ENCODE peak calls at places on chromosome 12, in four cellular contexts. One of them, this sample, is unnamed.

GRCh38 chr12:102394200-102394599 is 86.2 kb downstream of the IGF1 start:
- DNase-seq in GM12878: no peak
- DNase-seq in endothelial cell of umbilical vein: no peak
- DNase-seq in K562: no peak
- DNase-seq in this sample: no peak

GRCh38 chr12:1993341-1993740 is 10.9 kb downstream of the DCP1B start:
- DNase-seq in endothelial cell of umbilical vein: peak; percentile 64
- DNase-seq in K562: no peak
- DNase-seq in GM12878: no peak
- DNase-seq in this sample: peak; percentile 29

GRCh38 chr12:59122784-59123183 is 202.5 kb upstream of the LRIG3 start:
- DNase-seq in endothelial cell of umbilical vein: peak; percentile 98
- DNase-seq in K562: no peak
- DNase-seq in GM12878: no peak
- DNase-seq in this sample: no peak

GRCh38 chr12:68342966-68343365 is 10.8 kb upstream of the MDM1 start:
- DNase-seq in GM12878: no peak
- DNase-seq in K562: no peak
- DNase-seq in endothelial cell of umbilical vein: no peak
- DNase-seq in this sample: no peak

GRCh38 chr12:128980623-128981022 is 127.3 kb downstream of the GLT1D1 start:
- DNase-seq in K562: peak; percentile 57
- DNase-seq in GM12878: no peak
- DNase-seq in endothelial cell of umbilical vein: no peak
- DNase-seq in this sample: no peak

GRCh38 chr12:52203126-52203921 is 11.5 kb upstream of the KRT80 start:
- DNase-seq in GM12878: no peak
- DNase-seq in K562: no peak
- DNase-seq in endothelial cell of umbilical vein: no peak
- DNase-seq in this sample: peak; percentile 63

GRCh38 chr12:89873745-89874144 is 165.1 kb upstream of the ATP2B1 start:
- DNase-seq in endothelial cell of umbilical vein: peak; percentile 63
- DNase-seq in GM12878: no peak
- DNase-seq in K562: no peak
- DNase-seq in this sample: no peak

GRCh38 chr12:39831587-39832315 is 212.1 kb upstream of the ABCD2 start:
- DNase-seq in endothelial cell of umbilical vein: peak; percentile 42
- DNase-seq in GM12878: no peak
- DNase-seq in K562: peak; percentile 13
- DNase-seq in this sample: peak; percentile 77

GRCh38 chr12:26555139-26555538 is 277.9 kb downstream of the ITPR2 start:
- DNase-seq in GM12878: no peak
- DNase-seq in endothelial cell of umbilical vein: no peak
- DNase-seq in K562: no peak
- DNase-seq in this sample: no peak

GRCh38 chr12:65474831-65475230 is 196.3 kb downstream of the MSRB3 start:
- DNase-seq in GM12878: no peak
- DNase-seq in K562: no peak
- DNase-seq in endothelial cell of umbilical vein: no peak
- DNase-seq in this sample: no peak

GRCh38 chr12:59036973-59037807 is 116.9 kb upstream of the LRIG3 start:
- DNase-seq in GM12878: no peak
- DNase-seq in endothelial cell of umbilical vein: peak; percentile 16
- DNase-seq in K562: no peak
- DNase-seq in this sample: no peak

GRCh38 chr12:15563683-15564082 is 225.5 kb downstream of the EPS8 start:
- DNase-seq in K562: no peak
- DNase-seq in endothelial cell of umbilical vein: peak; percentile 49
- DNase-seq in GM12878: no peak
- DNase-seq in this sample: no peak

GRCh38 chr12:106304001-106304421 is 1.5 kb downstream of the TCP11L2 start:
- DNase-seq in endothelial cell of umbilical vein: no peak
- DNase-seq in GM12878: no peak
- DNase-seq in K562: no peak
- DNase-seq in this sample: no peak

GRCh38 chr12:104742551-104742961 is 215.5 kb downstream of the SLC41A2 start:
- DNase-seq in endothelial cell of umbilical vein: no peak
- DNase-seq in GM12878: no peak
- DNase-seq in K562: no peak
- DNase-seq in this sample: no peak

GRCh38 chr12:52223411-52224039 is 9.5 kb upstream of the KRT7 start:
- DNase-seq in endothelial cell of umbilical vein: no peak
- DNase-seq in K562: no peak
- DNase-seq in GM12878: no peak
- DNase-seq in this sample: no peak

GRCh38 chr12:105487961-105488360 is 157.5 kb downstream of the C12orf75 start:
- DNase-seq in GM12878: no peak
- DNase-seq in endothelial cell of umbilical vein: peak; percentile 83
- DNase-seq in K562: no peak
- DNase-seq in this sample: no peak

GRCh38 chr12:115423546-115423987 is 739.6 kb upstream of the TBX3 start:
- DNase-seq in GM12878: no peak
- DNase-seq in endothelial cell of umbilical vein: no peak
- DNase-seq in K562: no peak
- DNase-seq in this sample: peak; percentile 98

GRCh38 chr12:103680591-103681065 is 93.6 kb downstream of the STAB2 start:
- DNase-seq in endothelial cell of umbilical vein: no peak
- DNase-seq in K562: peak; percentile 23
- DNase-seq in GM12878: no peak
- DNase-seq in this sample: no peak

GRCh38 chr12:4278582-4278939 is 5.0 kb downstream of the CCND2 start:
- DNase-seq in GM12878: no peak
- DNase-seq in K562: no peak
- DNase-seq in endothelial cell of umbilical vein: no peak
- DNase-seq in this sample: no peak

GRCh38 chr12:84757978-84758377 is 154.6 kb downstream of the SLC6A15 start:
- DNase-seq in GM12878: no peak
- DNase-seq in K562: no peak
- DNase-seq in endothelial cell of umbilical vein: no peak
- DNase-seq in this sample: no peak

GRCh38 chr12:25716842-25717241 is 163.8 kb upstream of the LMNTD1 start:
- DNase-seq in endothelial cell of umbilical vein: no peak
- DNase-seq in GM12878: no peak
- DNase-seq in K562: no peak
- DNase-seq in this sample: no peak

GRCh38 chr12:9273276-9273675 is 65.1 kb upstream of the PZP start:
- DNase-seq in K562: no peak
- DNase-seq in GM12878: no peak
- DNase-seq in endothelial cell of umbilical vein: no peak
- DNase-seq in this sample: no peak

GRCh38 chr12:109727039-109727723 is 13.6 kb downstream of the FAM222A start:
- DNase-seq in GM12878: no peak
- DNase-seq in K562: no peak
- DNase-seq in endothelial cell of umbilical vein: no peak
- DNase-seq in this sample: peak; percentile 89

GRCh38 chr12:7322599-7322998 is 18.7 kb downstream of the ACSM4 start:
- DNase-seq in endothelial cell of umbilical vein: no peak
- DNase-seq in GM12878: no peak
- DNase-seq in K562: no peak
- DNase-seq in this sample: no peak

GRCh38 chr12:71440393-71441349 is 1.1 kb downstream of the LGR5 start:
- DNase-seq in endothelial cell of umbilical vein: no peak
- DNase-seq in K562: no peak
- DNase-seq in GM12878: no peak
- DNase-seq in this sample: peak; percentile 96

GRCh38 chr12:1881301-1881700 is 37.2 kb downstream of the CACNA2D4 start:
- DNase-seq in GM12878: no peak
- DNase-seq in K562: no peak
- DNase-seq in endothelial cell of umbilical vein: no peak
- DNase-seq in this sample: no peak

GRCh38 chr12:48454675-48455074 is 17.7 kb upstream of the ANP32D start:
- DNase-seq in endothelial cell of umbilical vein: peak; percentile 59
- DNase-seq in K562: peak; percentile 31
- DNase-seq in GM12878: no peak
- DNase-seq in this sample: peak; percentile 5

GRCh38 chr12:5124401-5124800 is 80.7 kb downstream of the KCNA5 start:
- DNase-seq in GM12878: no peak
- DNase-seq in endothelial cell of umbilical vein: no peak
- DNase-seq in K562: no peak
- DNase-seq in this sample: no peak

GRCh38 chr12:95805864-95806669 is 15.5 kb upstream of the NTN4 start:
- DNase-seq in K562: no peak
- DNase-seq in endothelial cell of umbilical vein: peak; percentile 85
- DNase-seq in GM12878: no peak
- DNase-seq in this sample: no peak

GRCh38 chr12:24879644-24880043 is 69.3 kb downstream of the BCAT1 start:
- DNase-seq in GM12878: no peak
- DNase-seq in endothelial cell of umbilical vein: no peak
- DNase-seq in K562: no peak
- DNase-seq in this sample: no peak

GRCh38 chr12:112599871-112600270 is 181.1 kb downstream of the PTPN11 start:
- DNase-seq in endothelial cell of umbilical vein: no peak
- DNase-seq in GM12878: no peak
- DNase-seq in K562: no peak
- DNase-seq in this sample: peak; percentile 90

GRCh38 chr12:16297521-16297920 is 20.0 kb upstream of the SLC15A5 start:
- DNase-seq in endothelial cell of umbilical vein: no peak
- DNase-seq in K562: no peak
- DNase-seq in GM12878: no peak
- DNase-seq in this sample: no peak

GRCh38 chr12:42483534-42483857 is 106.0 kb downstream of the PRICKLE1 start:
- DNase-seq in endothelial cell of umbilical vein: peak; percentile 70
- DNase-seq in K562: peak; percentile 51
- DNase-seq in GM12878: no peak
- DNase-seq in this sample: no peak

GRCh38 chr12:42482086-42482819 is 107.3 kb downstream of the PRICKLE1 start:
- DNase-seq in endothelial cell of umbilical vein: peak; percentile 96
- DNase-seq in GM12878: no peak
- DNase-seq in K562: no peak
- DNase-seq in this sample: peak; percentile 3

GRCh38 chr12:42481368-42481767 is 108.2 kb downstream of the PRICKLE1 start:
- DNase-seq in GM12878: no peak
- DNase-seq in endothelial cell of umbilical vein: peak; percentile 47
- DNase-seq in K562: no peak
- DNase-seq in this sample: no peak

GRCh38 chr12:42484996-42485395 is 104.5 kb downstream of the PRICKLE1 start:
- DNase-seq in K562: no peak
- DNase-seq in GM12878: no peak
- DNase-seq in endothelial cell of umbilical vein: peak; percentile 58
- DNase-seq in this sample: no peak

GRCh38 chr12:42482820-42483533 is 106.6 kb downstream of the PRICKLE1 start:
- DNase-seq in endothelial cell of umbilical vein: peak; percentile 78
- DNase-seq in K562: peak; percentile 87
- DNase-seq in GM12878: no peak
- DNase-seq in this sample: peak; percentile 24
- TF ChIP-seq POLR2A in endothelial cell of umbilical vein: peak; percentile 56
- TF ChIP-seq POLR2A in K562: no peak
- TF ChIP-seq POLR2A in GM12878: no peak
- TF ChIP-seq POLR2A in this sample: no peak

DNA sequence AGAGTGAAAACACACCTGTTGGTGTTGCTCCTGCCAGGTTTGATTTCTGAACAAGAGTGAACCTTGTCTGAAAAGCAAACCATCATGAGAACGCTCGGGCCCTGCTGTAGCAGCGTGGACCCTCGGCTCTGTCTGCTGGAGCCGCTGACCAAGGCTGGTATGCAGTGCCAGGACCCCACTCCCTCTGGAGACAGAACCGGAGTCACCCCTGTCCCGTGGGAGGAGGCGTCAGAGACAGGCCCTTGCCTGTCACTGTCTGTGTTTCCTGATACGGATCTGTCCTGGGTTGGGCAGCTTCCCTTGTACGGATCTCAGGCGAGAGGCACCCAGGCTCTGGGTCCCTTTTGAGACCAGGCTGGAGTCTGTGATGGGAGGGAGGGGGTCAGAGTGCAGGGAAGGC is 111.6 kb downstream of the ADGRD1 start:
- DNase-seq in K562: no peak
- DNase-seq in endothelial cell of umbilical vein: no peak
- DNase-seq in GM12878: no peak
- DNase-seq in this sample: no peak
- H2AFZ ChIP-seq in K562: no peak overlapping the region
- H2AFZ ChIP-seq in endothelial cell of umbilical vein: no peak overlapping the region
- H2AFZ ChIP-seq in GM12878: no peak overlapping the region
- H2AFZ ChIP-seq in this sample: no peak overlapping the region

GRCh38 chr12:28130625-28131598 is 59.3 kb upstream of the CCDC91 start:
- DNase-seq in K562: peak; percentile 76
- DNase-seq in endothelial cell of umbilical vein: peak; percentile 99
- DNase-seq in GM12878: no peak
- DNase-seq in this sample: peak; percentile 9
- TF ChIP-seq MYC in K562: no peak
- TF ChIP-seq MYC in endothelial cell of umbilical vein: no peak
- TF ChIP-seq MYC in GM12878: no peak
- TF ChIP-seq MYC in this sample: no peak

DNA sequence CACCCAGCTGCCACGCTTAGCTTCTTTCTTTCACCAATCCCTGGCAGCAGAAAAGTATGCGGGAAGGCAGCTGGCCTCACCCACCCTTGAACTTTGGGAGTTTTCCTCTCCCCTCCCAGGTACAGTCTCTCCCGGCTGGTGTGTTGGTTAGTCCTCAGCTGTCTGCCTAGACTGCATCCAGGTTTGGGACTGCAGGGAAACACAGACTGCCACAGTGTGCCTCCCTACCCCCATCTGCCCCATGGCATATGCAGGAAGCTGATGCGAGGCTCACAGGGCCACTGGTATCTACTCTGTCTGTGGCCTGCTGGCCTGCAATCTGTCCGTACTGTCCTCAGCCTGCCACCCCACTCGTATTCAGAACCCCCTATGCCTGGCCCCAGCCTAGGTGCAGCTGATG is 2.1 kb downstream of the CD9 start:
- DNase-seq in endothelial cell of umbilical vein: no peak
- DNase-seq in GM12878: no peak
- DNase-seq in K562: no peak
- DNase-seq in this sample: no peak
- TF ChIP-seq POLR2A in endothelial cell of umbilical vein: no peak
- TF ChIP-seq POLR2A in GM12878: no peak
- TF ChIP-seq POLR2A in K562: no peak
- TF ChIP-seq POLR2A in this sample: no peak

GRCh38 chr12:55727643-55728184 is 1.1 kb downstream of the CD63 start:
- DNase-seq in endothelial cell of umbilical vein: peak; percentile 41
- DNase-seq in GM12878: no peak
- DNase-seq in K562: peak; percentile 70
- DNase-seq in this sample: no peak
- H2AFZ ChIP-seq in endothelial cell of umbilical vein: no peak overlapping the region
- H2AFZ ChIP-seq in GM12878: no peak overlapping the region
- H2AFZ ChIP-seq in K562: no peak overlapping the region
- H2AFZ ChIP-seq in this sample: no peak overlapping the region

GRCh38 chr12:91406920-91407341 is 224.3 kb upstream of the DCN start:
- DNase-seq in endothelial cell of umbilical vein: peak; percentile 67
- DNase-seq in GM12878: peak; percentile 54
- DNase-seq in K562: no peak
- DNase-seq in this sample: no peak
- TF ChIP-seq MYC in endothelial cell of umbilical vein: no peak
- TF ChIP-seq MYC in GM12878: no peak
- TF ChIP-seq MYC in K562: no peak
- TF ChIP-seq MYC in this sample: no peak

GRCh38 chr12:30695327-30696102 is at the start of gene IPO8:
- DNase-seq in endothelial cell of umbilical vein: peak; percentile 89
- DNase-seq in GM12878: peak; percentile 35
- DNase-seq in K562: peak; percentile 94
- DNase-seq in this sample: peak; percentile 93
- TF ChIP-seq POLR2A in endothelial cell of umbilical vein: peak; percentile 33
- TF ChIP-seq POLR2A in GM12878: peak; percentile 61
- TF ChIP-seq POLR2A in K562: peak; percentile 76
- TF ChIP-seq POLR2A in this sample: peak; percentile 48